ENCODE peak calls at places on chromosomes 16 and 17, in four cellular contexts. One of them, this sample, is unnamed.

GRCh38 chr17:55632893-55633292 is 89.8 kb downstream of the TMEM100 start:
- DNase-seq in ovary: no peak
- DNase-seq in A549: no peak
- DNase-seq in H1: no peak
- DNase-seq in this sample: no peak

GRCh38 chr17:17768415-17769088 is 68.2 kb downstream of the SREBF1 start:
- DNase-seq in ovary: no peak
- DNase-seq in A549: no peak
- DNase-seq in H1: no peak
- DNase-seq in this sample: no peak

GRCh38 chr17:78314683-78315354 is 45.1 kb downstream of the SOCS3 start:
- DNase-seq in ovary: no peak
- DNase-seq in A549: peak; percentile 82
- DNase-seq in H1: no peak
- DNase-seq in this sample: no peak

GRCh38 chr16:79509221-79509631 is 91.3 kb downstream of the MAF start:
- DNase-seq in ovary: no peak
- DNase-seq in A549: no peak
- DNase-seq in H1: no peak
- DNase-seq in this sample: peak; percentile 31

GRCh38 chr17:49646391-49647255 is 31.3 kb downstream of the SPOP start:
- DNase-seq in ovary: no peak
- DNase-seq in A549: no peak
- DNase-seq in H1: no peak
- DNase-seq in this sample: no peak

GRCh38 chr17:7613769-7614421 is 802 bp downstream of the FXR2 start:
- DNase-seq in ovary: no peak
- DNase-seq in A549: no peak
- DNase-seq in H1: no peak
- DNase-seq in this sample: peak; percentile 28

GRCh38 chr16:85067024-85067423 is 39.4 kb downstream of the KIAA0513 start:
- DNase-seq in ovary: no peak
- DNase-seq in A549: no peak
- DNase-seq in H1: no peak
- DNase-seq in this sample: no peak

GRCh38 chr16:3909791-3910583 is 29.5 kb upstream of the CREBBP start:
- DNase-seq in ovary: no peak
- DNase-seq in A549: no peak
- DNase-seq in H1: no peak
- DNase-seq in this sample: no peak

GRCh38 chr17:80071116-80071980 is 30.0 kb upstream of the GAA start:
- DNase-seq in ovary: peak; percentile 85
- DNase-seq in A549: no peak
- DNase-seq in H1: no peak
- DNase-seq in this sample: no peak

GRCh38 chr17:41710472-41711090 is 1.6 kb upstream of the GAST start:
- DNase-seq in ovary: no peak
- DNase-seq in A549: no peak
- DNase-seq in H1: no peak
- DNase-seq in this sample: no peak

GRCh38 chr16:22220714-22221113 is 14.6 kb downstream of the EEF2K start:
- DNase-seq in ovary: no peak
- DNase-seq in A549: no peak
- DNase-seq in H1: no peak
- DNase-seq in this sample: no peak

GRCh38 chr16:22216191-22216831 is 10.2 kb downstream of the EEF2K start:
- DNase-seq in ovary: no peak
- DNase-seq in A549: no peak
- DNase-seq in H1: no peak
- DNase-seq in this sample: no peak

GRCh38 chr16:22219389-22220075 is 13.5 kb downstream of the EEF2K start:
- DNase-seq in ovary: no peak
- DNase-seq in A549: no peak
- DNase-seq in H1: no peak
- DNase-seq in this sample: no peak

GRCh38 chr16:22220076-22220453 is 14.0 kb downstream of the EEF2K start:
- DNase-seq in ovary: peak; percentile 50
- DNase-seq in A549: no peak
- DNase-seq in H1: no peak
- DNase-seq in this sample: no peak

GRCh38 chr16:22217890-22218730 is 12.0 kb downstream of the EEF2K start:
- DNase-seq in ovary: no peak
- DNase-seq in A549: peak; percentile 51
- DNase-seq in H1: no peak
- DNase-seq in this sample: no peak
- TF ChIP-seq CTCF in ovary: no peak
- TF ChIP-seq CTCF in A549: no peak
- TF ChIP-seq CTCF in H1: no peak
- TF ChIP-seq CTCF in this sample: no peak

GRCh38 chr17:9200197-9200662 is 178.9 kb downstream of the NTN1 start:
- DNase-seq in ovary: no peak
- DNase-seq in A549: no peak
- DNase-seq in H1: no peak
- DNase-seq in this sample: no peak
- H3K4me3 ChIP-seq in ovary: no peak overlapping the region
- H3K4me3 ChIP-seq in A549: no peak overlapping the region
- H3K4me3 ChIP-seq in H1: no peak overlapping the region
- H3K4me3 ChIP-seq in this sample: no peak overlapping the region

GRCh38 chr17:75515229-75515522 is 161 bp downstream of the CASKIN2 start:
- DNase-seq in ovary: no peak
- DNase-seq in A549: no peak
- DNase-seq in H1: no peak
- DNase-seq in this sample: no peak

GRCh38 chr17:75517277-75517865 is 1.0 kb downstream of the TSEN54 start:
- DNase-seq in ovary: no peak
- DNase-seq in A549: peak; percentile 81
- DNase-seq in H1: no peak
- DNase-seq in this sample: no peak

GRCh38 chr17:75516619-75517276 is 420 bp downstream of the TSEN54 start:
- DNase-seq in ovary: peak; percentile 68
- DNase-seq in A549: peak; percentile 52
- DNase-seq in H1: no peak
- DNase-seq in this sample: no peak

GRCh38 chr17:75515523-75516254 is at the start of gene CASKIN2:
- DNase-seq in ovary: peak; percentile 99
- DNase-seq in A549: peak; percentile 99
- DNase-seq in H1: peak; percentile 77
- DNase-seq in this sample: peak; percentile 99

GRCh38 chr17:75516255-75516618 is at the start of gene TSEN54:
- DNase-seq in ovary: peak; percentile 94
- DNase-seq in A549: peak; percentile 98
- DNase-seq in H1: no peak
- DNase-seq in this sample: peak; percentile 91
- TF ChIP-seq POLR2A in ovary: no peak
- TF ChIP-seq POLR2A in A549: peak; percentile 69
- TF ChIP-seq POLR2A in H1: no peak
- TF ChIP-seq POLR2A in this sample: no peak

GRCh38 chr16:22183901-22184614 is 21.8 kb downstream of the SDR42E2 start:
- DNase-seq in ovary: no peak
- DNase-seq in A549: no peak
- DNase-seq in H1: no peak
- DNase-seq in this sample: no peak
- TF ChIP-seq CTCF in ovary: no peak
- TF ChIP-seq CTCF in A549: peak; percentile 8
- TF ChIP-seq CTCF in H1: peak; percentile 66
- TF ChIP-seq CTCF in this sample: no peak

GRCh38 chr16:70750893-70751467 is 50.0 kb downstream of the VAC14 start:
- DNase-seq in ovary: peak; percentile 81
- DNase-seq in A549: no peak
- DNase-seq in H1: no peak
- DNase-seq in this sample: no peak
- H3K4me3 ChIP-seq in ovary: no peak overlapping the region
- H3K4me3 ChIP-seq in A549: no peak overlapping the region
- H3K4me3 ChIP-seq in H1: no peak overlapping the region
- H3K4me3 ChIP-seq in this sample: no peak overlapping the region

GRCh38 chr17:19508327-19508867 is 25.3 kb upstream of the SLC47A1 start:
- DNase-seq in ovary: peak; percentile 64
- DNase-seq in A549: peak; percentile 65
- DNase-seq in H1: no peak
- DNase-seq in this sample: no peak

GRCh38 chr17:19502517-19502916 is 31.1 kb upstream of the SLC47A1 start:
- DNase-seq in ovary: no peak
- DNase-seq in A549: no peak
- DNase-seq in H1: no peak
- DNase-seq in this sample: no peak

GRCh38 chr17:19510903-19511302 is 22.8 kb upstream of the SLC47A1 start:
- DNase-seq in ovary: no peak
- DNase-seq in A549: no peak
- DNase-seq in H1: no peak
- DNase-seq in this sample: no peak

DNA sequence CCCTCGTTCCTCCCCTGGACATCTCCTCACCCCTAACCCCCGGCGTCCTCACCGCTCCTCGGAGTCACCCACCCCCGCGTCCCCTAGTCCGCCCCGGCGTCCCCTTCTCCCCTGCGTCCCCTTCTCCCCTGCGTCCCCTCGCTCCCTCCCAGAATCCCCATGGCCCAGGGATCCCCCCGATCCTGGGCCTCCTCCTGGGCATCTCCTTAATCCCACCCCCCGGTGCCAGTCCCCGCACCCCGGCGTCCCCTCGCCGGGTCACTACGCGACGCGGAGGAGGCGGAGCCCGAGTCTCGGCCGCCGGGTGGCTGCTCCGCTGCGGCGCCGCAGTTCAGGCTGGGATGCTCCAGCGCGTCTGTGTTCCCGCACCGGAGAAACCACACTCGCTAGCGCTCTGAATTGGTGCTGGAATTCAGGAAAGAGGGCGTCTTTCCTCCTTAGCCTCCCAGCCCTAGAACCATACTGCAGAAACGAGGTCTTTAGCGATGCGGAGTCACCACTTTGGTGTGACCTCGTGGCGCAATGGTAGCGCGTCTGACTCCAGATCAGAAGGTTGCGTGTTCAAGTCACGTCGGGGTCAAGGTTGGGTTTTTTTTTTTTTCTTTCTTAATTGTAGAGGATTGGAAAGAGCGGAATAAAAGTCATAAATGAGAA is 25.9 kb upstream of the SLC47A1 start:
- DNase-seq in ovary: peak; percentile 96
- DNase-seq in A549: peak; percentile 93
- DNase-seq in H1: peak; percentile 77
- DNase-seq in this sample: peak; percentile 99
- TF ChIP-seq POLR2A in ovary: peak; percentile 53
- TF ChIP-seq POLR2A in A549: peak; percentile 40
- TF ChIP-seq POLR2A in H1: no peak
- TF ChIP-seq POLR2A in this sample: no peak

GRCh38 chr17:73249700-73250099 is 12.0 kb downstream of the CPSF4L start:
- DNase-seq in ovary: no peak
- DNase-seq in A549: no peak
- DNase-seq in H1: no peak
- DNase-seq in this sample: no peak

GRCh38 chr17:73248532-73248931 is 13.1 kb downstream of the CPSF4L start:
- DNase-seq in ovary: no peak
- DNase-seq in A549: no peak
- DNase-seq in H1: no peak
- DNase-seq in this sample: no peak

GRCh38 chr17:73251871-73252270 is 9.8 kb downstream of the CPSF4L start:
- DNase-seq in ovary: no peak
- DNase-seq in A549: no peak
- DNase-seq in H1: no peak
- DNase-seq in this sample: no peak

GRCh38 chr17:73250851-73251640 is 10.6 kb downstream of the CPSF4L start:
- DNase-seq in ovary: no peak
- DNase-seq in A549: no peak
- DNase-seq in H1: no peak
- DNase-seq in this sample: no peak

DNA sequence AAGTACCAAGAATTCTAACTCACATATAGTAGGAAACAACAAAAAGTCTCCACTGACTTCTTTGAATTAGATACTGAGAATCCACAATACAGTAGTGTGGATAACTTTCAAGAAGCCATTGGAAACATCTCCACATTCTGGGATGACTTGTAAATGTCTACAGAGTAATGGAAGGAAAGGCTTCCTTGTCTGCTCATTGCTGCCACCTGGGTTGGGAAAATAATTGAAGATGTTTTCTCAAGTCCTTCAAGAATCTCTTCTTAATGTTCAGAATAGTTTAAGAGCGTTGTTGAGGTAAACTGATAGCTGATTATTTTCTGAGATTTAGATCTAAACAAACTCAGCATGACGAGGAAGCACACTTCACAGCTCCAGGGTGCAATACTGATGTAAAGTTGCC is 14.0 kb downstream of the CPSF4L start:
- DNase-seq in ovary: no peak
- DNase-seq in A549: no peak
- DNase-seq in H1: no peak
- DNase-seq in this sample: no peak
- TF ChIP-seq CTCF in ovary: no peak
- TF ChIP-seq CTCF in A549: peak; percentile 47
- TF ChIP-seq CTCF in H1: no peak
- TF ChIP-seq CTCF in this sample: no peak

GRCh38 chr16:12090162-12090552 is 113.6 kb downstream of the SNX29 start:
- DNase-seq in ovary: peak; percentile 21
- DNase-seq in A549: no peak
- DNase-seq in H1: no peak
- DNase-seq in this sample: no peak
- H3K4me3 ChIP-seq in ovary: no peak overlapping the region
- H3K4me3 ChIP-seq in A549: no peak overlapping the region
- H3K4me3 ChIP-seq in H1: peak overlapping the region; percentile 59
- H3K4me3 ChIP-seq in this sample: no peak overlapping the region